ENCODE peak calls at places on chromosomes 2 and 18, in seven cellular contexts. D is CD8-positive, alpha-beta T cell; S is dorsolateral prefrontal cortex; G is choroid plexus epithelial cell; L is HFFc6; Q is OCI-LY7; X is IMR-90. Y is an unnamed sample.

GRCh38 chr2:230905448-230906430 is 19.3 kb downstream of the GPR55 start:
- DNase-seq in D (peak; percentile 83), S (peak; percentile 30), G (peak; percentile 28), L (no peak), Q (no peak), X (peak; percentile 44), Y (no peak)

GRCh38 chr2:212495076-212495475 is 43.5 kb downstream of the ERBB4 start:
- DNase-seq in D (no peak), S (no peak), G (no peak), L (no peak), Q (no peak), X (no peak), Y (no peak)

GRCh38 chr2:168948621-168949212 is 47.6 kb downstream of the G6PC2 start:
- DNase-seq in D (no peak), S (no peak), G (peak; percentile 46), L (no peak), Q (peak; percentile 26), X (peak; percentile 6), Y (no peak)

GRCh38 chr18:79922971-79923411 is 28.5 kb downstream of the SLC66A2 start:
- DNase-seq in D (no peak), S (peak; percentile 16), G (no peak), L (no peak), Q (no peak), X (no peak), Y (peak; percentile 2)

GRCh38 chr2:232903989-232904388 is 33.9 kb downstream of the SNORC start:
- DNase-seq in D (no peak), S (no peak), G (no peak), L (no peak), Q (no peak), X (no peak), Y (no peak)

GRCh38 chr18:21593540-21594257 is 6.8 kb downstream of the ESCO1 start:
- DNase-seq in D (no peak), S (no peak), G (peak; percentile 26), L (no peak), Q (no peak), X (no peak), Y (no peak)

GRCh38 chr18:3179430-3180089 is 40.2 kb downstream of the MYOM1 start:
- DNase-seq in D (no peak), S (no peak), G (no peak), L (no peak), Q (peak; percentile 95), X (no peak), Y (no peak)

GRCh38 chr2:5250482-5250881 is 441.7 kb upstream of the SOX11 start:
- DNase-seq in D (no peak), S (no peak), G (peak; percentile 75), L (no peak), Q (no peak), X (no peak), Y (no peak)

GRCh38 chr2:54360055-54360792 is 95.9 kb upstream of the SPTBN1 start:
- DNase-seq in D (no peak), S (no peak), G (peak; percentile 76), L (peak; percentile 25), Q (no peak), X (peak; percentile 67), Y (no peak)

GRCh38 chr2:51329512-51329911 is 297.6 kb upstream of the NRXN1 start:
- DNase-seq in D (no peak), S (no peak), G (peak; percentile 87), L (no peak), Q (no peak), X (peak; percentile 75), Y (no peak)

GRCh38 chr2:9770308-9771100 is 72.8 kb upstream of the TAF1B start:
- DNase-seq in D (peak; percentile 59), S (peak; percentile 74), G (peak; percentile 84), L (peak; percentile 64), Q (peak; percentile 51), X (peak; percentile 71), Y (peak; percentile 64)

GRCh38 chr2:191166756-191167445 is 16.1 kb upstream of the STAT4 start:
- DNase-seq in D (no peak), S (no peak), G (no peak), L (no peak), Q (no peak), X (no peak), Y (no peak)

GRCh38 chr2:60998628-60999545 is 18.6 kb upstream of the PEX13 start:
- DNase-seq in D (no peak), S (no peak), G (peak; percentile 74), L (peak; percentile 47), Q (peak; percentile 82), X (peak; percentile 62), Y (no peak)

GRCh38 chr18:28086530-28087172 is 90.3 kb downstream of the CDH2 start:
- DNase-seq in D (no peak), S (no peak), G (peak; percentile 42), L (no peak), Q (no peak), X (peak; percentile 68), Y (no peak)

GRCh38 chr2:11658208-11658607 is 11.8 kb downstream of the NTSR2 start:
- DNase-seq in D (no peak), S (no peak), G (no peak), L (no peak), Q (no peak), X (no peak), Y (no peak)

GRCh38 chr18:63377275-63377980 is 10.4 kb upstream of the KDSR start:
- DNase-seq in D (no peak), S (no peak), G (no peak), L (no peak), Q (no peak), X (no peak), Y (no peak)

GRCh38 chr2:76320716-76321115 is 610.0 kb upstream of the GCFC2 start:
- DNase-seq in D (no peak), S (no peak), G (no peak), L (no peak), Q (no peak), X (no peak), Y (no peak)

DNA sequence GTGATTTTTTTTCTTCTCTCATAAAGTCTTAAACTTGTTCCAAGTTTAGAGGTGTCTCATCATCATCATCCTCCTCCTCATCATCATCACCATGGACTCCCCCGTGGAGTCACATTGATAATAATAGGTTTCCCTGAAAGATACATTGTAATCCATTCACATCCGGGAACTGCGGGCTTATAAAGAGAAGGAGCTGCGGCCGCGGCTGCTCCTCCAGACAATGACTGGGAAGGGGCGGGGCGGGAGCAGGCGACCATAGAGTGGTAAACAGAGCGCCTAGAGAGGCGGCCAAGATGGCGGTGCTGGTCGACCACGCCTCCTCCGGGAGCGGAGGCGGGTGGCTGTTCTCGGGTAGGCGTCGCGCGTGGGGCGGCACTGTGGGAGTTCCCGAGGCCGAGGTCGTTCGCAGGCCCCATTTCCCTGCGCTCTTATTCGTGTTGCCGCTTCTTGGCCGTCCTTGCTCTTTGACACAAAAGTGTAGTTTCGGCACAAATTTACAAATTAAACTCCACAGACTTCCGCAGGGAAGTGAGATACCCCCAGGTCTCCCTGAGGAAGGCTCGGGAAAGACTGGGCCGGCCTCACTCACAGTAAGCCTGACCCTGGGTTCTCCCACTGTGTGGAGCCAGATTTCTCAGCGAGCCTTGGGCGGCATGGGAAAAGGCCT is 1.8 kb upstream of the TCF4 start:
- DNase-seq in D (peak; percentile 71), S (peak; percentile 95), G (peak; percentile 97), L (peak; percentile 96), Q (peak; percentile 89), X (peak; percentile 96), Y (peak; percentile 84)
- TF ChIP-seq CTCF in D (no peak), S (peak; percentile 56), G (no peak), L (no peak), Q (no peak), X (no peak), Y (no peak)

GRCh38 chr18:37778417-37779165 is 213.0 kb upstream of the CELF4 start:
- DNase-seq in D (no peak), S (peak; percentile 87), G (peak; percentile 32), L (peak; percentile 2), Q (peak; percentile 2), X (no peak), Y (peak; percentile 35)
- TF ChIP-seq CTCF in D (no peak), S (peak; percentile 88), G (peak; percentile 72), L (peak; percentile 77), Q (peak; percentile 67), X (peak; percentile 62), Y (no peak)

GRCh38 chr2:101273045-101273444 is 20.4 kb downstream of the CNOT11 start:
- DNase-seq in D (no peak), S (no peak), G (no peak), L (no peak), Q (no peak), X (no peak), Y (no peak)

GRCh38 chr2:101281482-101281881 is 27.0 kb downstream of the RNF149 start:
- DNase-seq in D (no peak), S (no peak), G (no peak), L (no peak), Q (no peak), X (no peak), Y (no peak)

GRCh38 chr2:101274142-101274541 is 21.5 kb downstream of the CNOT11 start:
- DNase-seq in D (no peak), S (no peak), G (no peak), L (no peak), Q (no peak), X (no peak), Y (no peak)

GRCh38 chr2:101278925-101279324 is 26.2 kb downstream of the CNOT11 start:
- DNase-seq in D (no peak), S (no peak), G (no peak), L (no peak), Q (no peak), X (no peak), Y (no peak)

GRCh38 chr2:101277111-101277510 is 24.4 kb downstream of the CNOT11 start:
- DNase-seq in D (no peak), S (no peak), G (peak; percentile 52), L (peak; percentile 9), Q (no peak), X (peak; percentile 49), Y (no peak)
- TF ChIP-seq CTCF in D (no peak), S (peak; percentile 27), G (peak; percentile 37), L (peak; percentile 36), Q (no peak), X (no peak), Y (no peak)

GRCh38 chr2:219784178-219784577 is 156.7 kb downstream of the SLC4A3 start:
- DNase-seq in D (no peak), S (no peak), G (no peak), L (no peak), Q (no peak), X (no peak), Y (no peak)

GRCh38 chr2:219777388-219777787 is 150.0 kb downstream of the SLC4A3 start:
- DNase-seq in D (no peak), S (no peak), G (no peak), L (no peak), Q (no peak), X (no peak), Y (no peak)

GRCh38 chr2:219778189-219778588 is 150.8 kb downstream of the SLC4A3 start:
- DNase-seq in D (no peak), S (no peak), G (no peak), L (no peak), Q (no peak), X (no peak), Y (no peak)

GRCh38 chr2:219783551-219783950 is 156.1 kb downstream of the SLC4A3 start:
- DNase-seq in D (no peak), S (no peak), G (peak; percentile 2), L (peak; percentile 4), Q (no peak), X (peak; percentile 11), Y (no peak)

DNA sequence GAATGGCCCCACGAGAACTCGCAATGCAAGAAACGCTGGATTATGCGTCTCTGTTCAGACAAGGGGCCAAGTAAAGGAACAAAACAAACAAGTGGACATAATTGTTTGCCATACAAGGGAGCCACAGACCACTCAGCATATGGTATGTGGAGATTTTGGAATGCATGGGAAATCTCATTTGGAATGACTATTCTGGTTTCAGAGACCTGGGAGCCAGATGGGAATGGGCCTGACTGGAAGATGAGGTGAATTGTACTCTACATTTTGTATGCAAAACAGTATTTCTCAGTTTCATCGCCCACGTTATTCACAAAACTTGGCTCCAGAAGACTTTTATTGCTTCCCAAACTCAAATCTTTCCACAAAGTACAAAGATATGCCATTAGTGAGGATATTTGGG is 155.6 kb downstream of the SLC4A3 start:
- DNase-seq in D (no peak), S (no peak), G (no peak), L (no peak), Q (no peak), X (no peak), Y (no peak)
- TF ChIP-seq CTCF in D (no peak), S (no peak), G (no peak), L (no peak), Q (no peak), X (no peak), Y (no peak)

Y was measured in omental fat pad.